ENCODE peak calls at places on chromosomes 1 and 21, in four cellular contexts. D, S, U and E are unnamed samples.

GRCh38 chr1:110384581-110385321 is 6.1 kb downstream of the SLC16A4 start:
- DNase-seq in D (peak), S (no peak), U (no peak), E (no peak)

GRCh38 chr21:30232011-30232410 is 16.1 kb upstream of the CLDN8 start:
- DNase-seq in U (no peak), S (no peak), D (no peak), E (no peak)

GRCh38 chr1:2155788-2156187 is 38.8 kb downstream of the FAAP20 start:
- DNase-seq in D (no peak), U (no peak), S (no peak), E (no peak)

GRCh38 chr1:229238674-229239415 is 32.1 kb upstream of the RAB4A start:
- DNase-seq in U (no peak), S (no peak), D (no peak), E (no peak)

GRCh38 chr1:56527548-56528302 is 51.6 kb downstream of the PLPP3 start:
- DNase-seq in S (no peak), U (no peak), D (no peak), E (no peak)

GRCh38 chr21:38142226-38142625 is 114.6 kb upstream of the KCNJ15 start:
- DNase-seq in D (no peak), U (no peak), S (no peak), E (no peak)

GRCh38 chr1:234862944-234863515 is 253.1 kb upstream of the IRF2BP2 start:
- DNase-seq in D (peak), U (no peak), S (peak), E (peak)

GRCh38 chr1:227666286-227666685 is 68.8 kb downstream of the JMJD4 start:
- DNase-seq in U (no peak), D (no peak), S (no peak), E (no peak)

GRCh38 chr21:46100020-46100419 is 2.1 kb downstream of the COL6A2 start:
- DNase-seq in D (no peak), S (no peak), U (no peak), E (no peak)

GRCh38 chr1:204716687-204717086 is 31.1 kb upstream of the LRRN2 start:
- DNase-seq in U (no peak), D (no peak), S (no peak), E (no peak)

GRCh38 chr1:40258445-40258769 is 371 bp downstream of the ZMPSTE24 start:
- DNase-seq in U (no peak), D (no peak), S (no peak), E (no peak)

GRCh38 chr1:200260587-200261335 is 149.1 kb downstream of the ZNF281 start:
- DNase-seq in D (no peak), S (no peak), U (no peak), E (no peak)

GRCh38 chr1:221011145-221011544 is 131.9 kb downstream of the HLX start:
- DNase-seq in U (no peak), S (no peak), D (no peak), E (no peak)

GRCh38 chr1:207644852-207645631 is at the start of gene CR1L:
- DNase-seq in D (peak), S (no peak), U (peak), E (no peak)